ENCODE peak calls at places on chromosomes 11 and 22, in four cellular contexts. One of them, this sample, is unnamed.
A peak's percentile ranks its signal among the peaks of the same experiment; 100 is the strongest.

GRCh38 chr11:122733301-122733686 is 77.8 kb downstream of the UBASH3B start:
- DNase-seq in fibroblast of mammary gland: peak; percentile 64
- DNase-seq in GM23338: no peak
- DNase-seq in HFFc6: no peak
- DNase-seq in this sample: no peak

GRCh38 chr22:38649841-38650522 is 6.2 kb downstream of the FAM227A start:
- DNase-seq in fibroblast of mammary gland: no peak
- DNase-seq in GM23338: no peak
- DNase-seq in HFFc6: no peak
- DNase-seq in this sample: no peak

GRCh38 chr11:110026823-110027626 is 66.2 kb upstream of the ZC3H12C start:
- DNase-seq in fibroblast of mammary gland: no peak
- DNase-seq in GM23338: no peak
- DNase-seq in HFFc6: no peak
- DNase-seq in this sample: no peak

GRCh38 chr22:48498526-48499331 is 1328.9 kb downstream of the BRD1 start:
- DNase-seq in fibroblast of mammary gland: no peak
- DNase-seq in GM23338: no peak
- DNase-seq in HFFc6: no peak
- DNase-seq in this sample: no peak

GRCh38 chr11:2834893-2835767 is 50.4 kb downstream of the CDKN1C start:
- DNase-seq in fibroblast of mammary gland: peak; percentile 6
- DNase-seq in GM23338: no peak
- DNase-seq in HFFc6: no peak
- DNase-seq in this sample: no peak

GRCh38 chr11:95404370-95404769 is 173.4 kb upstream of the SESN3 start:
- DNase-seq in fibroblast of mammary gland: no peak
- DNase-seq in GM23338: no peak
- DNase-seq in HFFc6: no peak
- DNase-seq in this sample: no peak

GRCh38 chr11:119727523-119728081 is 1.4 kb downstream of the NECTIN1 start:
- DNase-seq in fibroblast of mammary gland: no peak
- DNase-seq in GM23338: peak; percentile 68
- DNase-seq in HFFc6: no peak
- DNase-seq in this sample: no peak

GRCh38 chr11:34655335-34656008 is 34.6 kb downstream of the EHF start:
- DNase-seq in fibroblast of mammary gland: peak; percentile 92
- DNase-seq in GM23338: no peak
- DNase-seq in HFFc6: peak; percentile 82
- DNase-seq in this sample: no peak

GRCh38 chr22:19807914-19808872 is 46.5 kb downstream of the GNB1L start:
- DNase-seq in fibroblast of mammary gland: no peak
- DNase-seq in GM23338: no peak
- DNase-seq in HFFc6: no peak
- DNase-seq in this sample: no peak

GRCh38 chr11:74009675-74010305 is 905 bp upstream of the UCP3 start:
- DNase-seq in fibroblast of mammary gland: no peak
- DNase-seq in GM23338: no peak
- DNase-seq in HFFc6: no peak
- DNase-seq in this sample: no peak

GRCh38 chr11:63608353-63609345 is 5.6 kb downstream of the PLAAT3 start:
- DNase-seq in fibroblast of mammary gland: peak; percentile 87
- DNase-seq in GM23338: no peak
- DNase-seq in HFFc6: peak; percentile 35
- DNase-seq in this sample: no peak

GRCh38 chr11:112844530-112844929 is 116.7 kb upstream of the NCAM1 start:
- DNase-seq in fibroblast of mammary gland: no peak
- DNase-seq in GM23338: peak; percentile 8
- DNase-seq in HFFc6: no peak
- DNase-seq in this sample: no peak

GRCh38 chr11:112588252-112588668 is 327.6 kb upstream of the PLET1 start:
- DNase-seq in fibroblast of mammary gland: peak; percentile 87
- DNase-seq in GM23338: peak; percentile 94
- DNase-seq in HFFc6: peak; percentile 79
- DNase-seq in this sample: peak; percentile 46

GRCh38 chr11:70026726-70027125 is 51.4 kb upstream of the ANO1 start:
- DNase-seq in fibroblast of mammary gland: no peak
- DNase-seq in GM23338: no peak
- DNase-seq in HFFc6: no peak
- DNase-seq in this sample: no peak

GRCh38 chr11:4626207-4627105 is 10.8 kb upstream of the OR51D1 start:
- DNase-seq in fibroblast of mammary gland: peak; percentile 83
- DNase-seq in GM23338: peak; percentile 93
- DNase-seq in HFFc6: peak; percentile 39
- DNase-seq in this sample: peak; percentile 60

GRCh38 chr22:49992921-49993648 is 19.5 kb downstream of the IL17REL start:
- DNase-seq in fibroblast of mammary gland: peak; percentile 47
- DNase-seq in GM23338: peak; percentile 78
- DNase-seq in HFFc6: peak; percentile 15
- DNase-seq in this sample: no peak

GRCh38 chr11:11577932-11578331 is 43.9 kb downstream of the GALNT18 start:
- DNase-seq in fibroblast of mammary gland: no peak
- DNase-seq in GM23338: no peak
- DNase-seq in HFFc6: no peak
- DNase-seq in this sample: no peak

DNA sequence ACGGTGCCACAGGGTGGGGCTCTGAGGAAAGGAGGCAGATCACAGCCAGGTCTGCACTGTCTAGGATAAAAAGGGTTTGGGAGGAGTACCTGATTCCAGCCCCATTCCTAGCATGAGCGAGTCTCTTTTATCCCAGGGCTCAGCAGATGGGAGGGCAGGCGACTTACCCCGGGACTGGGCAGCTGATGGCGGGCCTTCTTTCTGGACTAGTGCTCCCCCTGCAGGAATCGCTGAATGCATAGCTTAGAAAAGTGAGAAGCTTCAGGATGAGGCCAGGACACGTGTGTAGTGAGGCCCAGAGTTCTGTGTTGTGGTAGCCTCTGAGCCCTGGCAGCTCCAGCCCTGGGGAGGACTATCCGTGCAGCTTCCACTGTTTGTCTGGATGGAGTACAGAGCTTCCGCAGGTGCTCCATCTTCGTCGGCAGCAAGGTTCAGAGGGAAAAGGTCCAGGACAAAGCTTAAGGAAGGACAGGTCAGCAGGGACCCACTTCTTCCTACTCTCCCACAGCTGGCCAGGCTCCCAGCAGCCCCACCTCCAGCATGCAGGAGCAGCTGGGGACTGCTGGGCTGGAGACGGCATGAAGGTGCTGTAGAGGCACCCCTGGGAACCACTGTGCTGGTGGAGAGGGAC is 30.4 kb downstream of the COMMD9 start:
- DNase-seq in fibroblast of mammary gland: peak; percentile 80
- DNase-seq in GM23338: peak; percentile 89
- DNase-seq in HFFc6: peak; percentile 72
- DNase-seq in this sample: peak; percentile 27
- TF ChIP-seq CTCF in fibroblast of mammary gland: peak; percentile 83
- TF ChIP-seq CTCF in GM23338: peak; percentile 84
- TF ChIP-seq CTCF in HFFc6: peak; percentile 82
- TF ChIP-seq CTCF in this sample: peak; percentile 87

GRCh38 chr22:27918351-27919221 is 470 bp downstream of the PITPNB start:
- DNase-seq in fibroblast of mammary gland: peak; percentile 48
- DNase-seq in GM23338: peak; percentile 77
- DNase-seq in HFFc6: peak; percentile 41
- DNase-seq in this sample: no peak

GRCh38 chr22:27919222-27919942 is at the start of gene PITPNB:
- DNase-seq in fibroblast of mammary gland: peak; percentile 98
- DNase-seq in GM23338: peak; percentile 98
- DNase-seq in HFFc6: peak; percentile 95
- DNase-seq in this sample: peak; percentile 61

GRCh38 chr22:27925331-27925730 is 6.3 kb upstream of the PITPNB start:
- DNase-seq in fibroblast of mammary gland: no peak
- DNase-seq in GM23338: no peak
- DNase-seq in HFFc6: no peak
- DNase-seq in this sample: no peak

DNA sequence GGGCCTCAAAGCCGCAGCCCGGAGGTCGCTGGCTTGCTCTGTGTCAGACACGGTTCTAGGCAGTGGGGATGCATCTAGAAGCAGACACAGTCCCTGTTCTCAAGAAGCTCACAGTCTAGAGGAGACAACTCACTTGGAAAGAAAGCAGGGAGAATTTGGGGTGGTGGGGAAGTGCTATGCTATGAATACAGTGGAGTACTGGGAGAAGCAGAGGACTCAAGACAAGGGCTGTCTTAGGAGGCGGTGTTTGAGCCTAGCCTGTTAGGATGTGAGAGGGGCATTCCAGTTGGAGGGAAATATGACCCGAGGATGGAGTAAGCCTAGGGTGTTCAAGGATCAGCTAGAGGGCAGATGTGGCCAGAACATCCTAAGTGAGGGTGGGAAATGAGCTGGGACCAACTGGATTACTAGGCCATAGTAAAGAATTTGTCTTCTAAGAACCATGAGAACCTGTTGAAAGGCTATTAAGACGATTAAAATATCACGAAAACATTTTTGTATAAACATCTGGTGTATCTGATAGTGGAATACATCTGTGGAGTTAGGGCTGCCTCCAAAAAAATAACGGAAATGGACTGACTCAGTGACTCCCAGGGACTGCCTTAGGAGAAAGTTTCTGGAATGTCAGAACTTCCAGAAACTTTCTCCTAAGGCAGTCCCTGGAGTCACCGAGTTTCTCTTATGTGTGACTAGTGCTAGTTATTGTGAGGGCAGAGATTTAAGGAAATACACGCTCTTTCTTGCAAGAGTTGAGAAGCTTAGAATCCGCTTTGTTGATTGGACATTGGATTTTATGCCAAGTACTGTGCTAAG is 1.1 kb upstream of the PITPNB start:
- DNase-seq in fibroblast of mammary gland: peak; percentile 86
- DNase-seq in GM23338: peak; percentile 78
- DNase-seq in HFFc6: peak; percentile 32
- DNase-seq in this sample: no peak
- TF ChIP-seq CTCF in fibroblast of mammary gland: peak; percentile 12
- TF ChIP-seq CTCF in GM23338: peak; percentile 49
- TF ChIP-seq CTCF in HFFc6: peak; percentile 12
- TF ChIP-seq CTCF in this sample: no peak

GRCh38 chr22:42794551-42795510 is 62.2 kb downstream of the ARFGAP3 start:
- DNase-seq in fibroblast of mammary gland: no peak
- DNase-seq in GM23338: peak; percentile 50
- DNase-seq in HFFc6: no peak
- DNase-seq in this sample: no peak
- TF ChIP-seq CTCF in fibroblast of mammary gland: peak; percentile 9
- TF ChIP-seq CTCF in GM23338: peak; percentile 71
- TF ChIP-seq CTCF in HFFc6: peak; percentile 44
- TF ChIP-seq CTCF in this sample: no peak

GRCh38 chr11:60840711-60841430 is 1.0 kb upstream of the CCDC86 start:
- DNase-seq in fibroblast of mammary gland: peak; percentile 97
- DNase-seq in GM23338: no peak
- DNase-seq in HFFc6: peak; percentile 75
- DNase-seq in this sample: no peak

GRCh38 chr11:60834742-60835141 is 7.2 kb upstream of the CCDC86 start:
- DNase-seq in fibroblast of mammary gland: no peak
- DNase-seq in GM23338: no peak
- DNase-seq in HFFc6: no peak
- DNase-seq in this sample: no peak

GRCh38 chr11:60835472-60835871 is 6.4 kb upstream of the CCDC86 start:
- DNase-seq in fibroblast of mammary gland: peak; percentile 58
- DNase-seq in GM23338: no peak
- DNase-seq in HFFc6: no peak
- DNase-seq in this sample: no peak

GRCh38 chr11:60836866-60837510 is 4.9 kb upstream of the CCDC86 start:
- DNase-seq in fibroblast of mammary gland: no peak
- DNase-seq in GM23338: no peak
- DNase-seq in HFFc6: no peak
- DNase-seq in this sample: no peak

DNA sequence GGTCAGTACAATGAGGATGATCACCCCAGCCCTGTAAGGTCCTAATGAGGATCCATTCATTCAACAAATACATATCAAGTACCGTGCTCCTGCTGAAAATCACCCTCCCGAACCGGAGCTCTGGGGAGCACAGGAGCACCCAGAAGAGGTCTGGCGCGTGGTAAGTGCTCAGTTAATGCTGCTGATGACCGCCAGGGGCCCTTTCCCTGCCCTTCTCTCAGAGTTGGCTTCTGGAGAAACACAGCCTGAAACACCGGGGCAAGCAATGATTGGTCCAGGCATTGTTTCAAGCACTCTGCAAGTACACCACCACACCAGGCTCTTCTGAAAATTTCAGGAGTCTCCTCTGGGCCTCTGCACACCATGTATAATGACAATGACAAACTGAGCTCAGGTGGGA is 3.8 kb upstream of the CCDC86 start:
- DNase-seq in fibroblast of mammary gland: no peak
- DNase-seq in GM23338: peak; percentile 76
- DNase-seq in HFFc6: no peak
- DNase-seq in this sample: no peak
- TF ChIP-seq CTCF in fibroblast of mammary gland: no peak
- TF ChIP-seq CTCF in GM23338: peak; percentile 65
- TF ChIP-seq CTCF in HFFc6: peak; percentile 57
- TF ChIP-seq CTCF in this sample: no peak

GRCh38 chr11:93131709-93132108 is 66.1 kb downstream of the SLC36A4 start:
- DNase-seq in fibroblast of mammary gland: no peak
- DNase-seq in GM23338: peak; percentile 62
- DNase-seq in HFFc6: no peak
- DNase-seq in this sample: no peak
- TF ChIP-seq CTCF in fibroblast of mammary gland: peak; percentile 4
- TF ChIP-seq CTCF in GM23338: peak; percentile 91
- TF ChIP-seq CTCF in HFFc6: peak; percentile 23
- TF ChIP-seq CTCF in this sample: peak; percentile 51

GRCh38 chr22:44669725-44670027 is 32.3 kb upstream of the PRR5 start:
- DNase-seq in fibroblast of mammary gland: peak; percentile 28
- DNase-seq in GM23338: peak; percentile 66
- DNase-seq in HFFc6: no peak
- DNase-seq in this sample: no peak
- TF ChIP-seq CTCF in fibroblast of mammary gland: peak; percentile 37
- TF ChIP-seq CTCF in GM23338: peak; percentile 81
- TF ChIP-seq CTCF in HFFc6: peak; percentile 56
- TF ChIP-seq CTCF in this sample: peak; percentile 79